ENCODE peak calls at places on chromosomes 13 and 19, in ten cellular contexts. U, O, W, M, A, Q, F, X, H and T are unnamed samples.
A peak's percentile ranks its signal among the peaks of the same experiment; 100 is the strongest.

GRCh38 chr19:42208612-42209011 is 8.9 kb downstream of the DEDD2 start:
- DNase-seq in A (no peak), M (no peak), W (no peak), U (no peak), O (no peak), Q (no peak), H (no peak), F (no peak), X (no peak), T (no peak)

GRCh38 chr13:59531571-59532091 is 632.1 kb downstream of the DIAPH3 start:
- DNase-seq in U (peak; percentile 25), M (peak; percentile 82), W (peak; percentile 96), X (peak; percentile 82), H (peak; percentile 80), A (no peak), Q (peak; percentile 66), O (peak; percentile 75), F (peak; percentile 16), T (peak; percentile 46)

GRCh38 chr19:42594617-42595489 is at the start of gene CEACAM8:
- DNase-seq in X (no peak), H (no peak), U (no peak), F (no peak), Q (no peak), M (no peak), W (no peak), A (no peak), O (no peak), T (no peak)

GRCh38 chr19:14385492-14385891 is 4.2 kb downstream of the ADGRE5 start:
- DNase-seq in W (no peak), A (no peak), H (no peak), U (no peak), O (no peak), X (no peak), F (no peak), Q (no peak), M (no peak), T (no peak)

GRCh38 chr13:21142766-21143165 is 33.6 kb downstream of the SKA3 start:
- DNase-seq in A (no peak), U (no peak), M (no peak), F (no peak), O (no peak), H (peak; percentile 5), X (no peak), Q (no peak), W (no peak), T (no peak)

GRCh38 chr13:92649140-92649813 is 577.3 kb upstream of the GPC6 start:
- DNase-seq in O (no peak), X (no peak), Q (no peak), H (no peak), F (no peak), M (no peak), U (no peak), A (no peak), W (no peak), T (no peak)

GRCh38 chr13:85651440-85651839 is 147.8 kb downstream of the SLITRK6 start:
- DNase-seq in X (peak; percentile 64), M (no peak), H (peak; percentile 95), O (no peak), Q (no peak), A (no peak), F (no peak), U (no peak), W (no peak), T (no peak)

GRCh38 chr19:31253816-31254551 is 95.3 kb downstream of the TSHZ3 start:
- DNase-seq in H (peak; percentile 90), F (no peak), O (no peak), W (peak; percentile 3), M (no peak), U (peak; percentile 27), A (no peak), Q (no peak), X (peak; percentile 47), T (no peak)

GRCh38 chr19:55178781-55179569 is 1.1 kb downstream of the SYT5 start:
- DNase-seq in O (peak; percentile 18), Q (peak; percentile 84), H (peak; percentile 72), M (no peak), F (no peak), A (peak; percentile 84), U (peak; percentile 52), X (peak; percentile 70), W (peak; percentile 95), T (no peak)

GRCh38 chr13:30696278-30697176 is 38.8 kb upstream of the ALOX5AP start:
- DNase-seq in U (no peak), O (no peak), M (peak; percentile 77), W (peak; percentile 44), H (no peak), Q (peak; percentile 68), A (no peak), X (no peak), F (no peak), T (peak; percentile 46)

GRCh38 chr13:44667950-44668349 is 91.8 kb upstream of the TSC22D1 start:
- DNase-seq in U (no peak), W (no peak), O (no peak), A (no peak), Q (no peak), F (no peak), H (no peak), M (no peak), X (peak; percentile 82), T (no peak)

GRCh38 chr19:54094601-54095000 is 6.0 kb downstream of the OSCAR start:
- DNase-seq in F (no peak), A (no peak), H (no peak), W (no peak), M (no peak), Q (no peak), O (no peak), X (no peak), U (no peak), T (no peak)

GRCh38 chr19:36489920-36490415 is 607 bp upstream of the ZNF566 start:
- DNase-seq in Q (peak; percentile 84), M (peak; percentile 83), H (peak; percentile 91), X (peak; percentile 95), O (no peak), U (peak; percentile 79), F (peak; percentile 49), W (peak; percentile 99), A (peak; percentile 93), T (no peak)

GRCh38 chr19:20351244-20351643 is 184.2 kb downstream of the ZNF486 start:
- DNase-seq in M (no peak), A (peak; percentile 24), Q (peak; percentile 16), O (no peak), H (no peak), X (no peak), U (no peak), F (no peak), W (no peak), T (no peak)

GRCh38 chr19:10888421-10888866 is 17.1 kb downstream of the CARM1 start:
- DNase-seq in O (no peak), H (no peak), U (no peak), A (peak; percentile 96), M (no peak), Q (no peak), X (no peak), W (peak; percentile 76), F (no peak), T (no peak)
- H3K4me3 ChIP-seq in O (no peak overlapping the region), H (no peak overlapping the region), U (no peak overlapping the region), A (peak overlapping the region; percentile 12), M (no peak overlapping the region), Q (no peak overlapping the region), X (no peak overlapping the region), W (no peak overlapping the region), F (no peak overlapping the region), T (no peak overlapping the region)

GRCh38 chr13:107375701-107376350 is 807.9 kb upstream of the ARGLU1 start:
- DNase-seq in W (no peak), U (no peak), M (no peak), A (no peak), H (no peak), X (peak; percentile 11), O (no peak), F (no peak), Q (no peak), T (no peak)

GRCh38 chr13:107376393-107377085 is 808.6 kb upstream of the ARGLU1 start:
- DNase-seq in U (no peak), Q (no peak), H (no peak), W (no peak), A (no peak), F (no peak), M (no peak), X (peak; percentile 15), O (no peak), T (no peak)

GRCh38 chr13:107374038-107374437 is 806.1 kb upstream of the ARGLU1 start:
- DNase-seq in H (no peak), Q (no peak), O (no peak), M (no peak), X (peak; percentile 68), W (no peak), F (no peak), U (no peak), A (no peak), T (no peak)

GRCh38 chr13:107370036-107370785 is 802.3 kb upstream of the ARGLU1 start:
- DNase-seq in W (no peak), H (peak; percentile 60), Q (no peak), A (no peak), M (no peak), X (peak; percentile 76), U (no peak), F (no peak), O (no peak), T (no peak)

GRCh38 chr13:107373551-107373950 is 805.6 kb upstream of the ARGLU1 start:
- DNase-seq in A (no peak), O (no peak), H (peak; percentile 9), X (peak; percentile 77), U (no peak), M (no peak), W (peak; percentile 73), Q (no peak), F (no peak), T (no peak)
- H3K4me3 ChIP-seq in A (no peak overlapping the region), O (no peak overlapping the region), H (no peak overlapping the region), X (no peak overlapping the region), U (no peak overlapping the region), M (no peak overlapping the region), W (no peak overlapping the region), Q (no peak overlapping the region), F (no peak overlapping the region), T (no peak overlapping the region)

DNA sequence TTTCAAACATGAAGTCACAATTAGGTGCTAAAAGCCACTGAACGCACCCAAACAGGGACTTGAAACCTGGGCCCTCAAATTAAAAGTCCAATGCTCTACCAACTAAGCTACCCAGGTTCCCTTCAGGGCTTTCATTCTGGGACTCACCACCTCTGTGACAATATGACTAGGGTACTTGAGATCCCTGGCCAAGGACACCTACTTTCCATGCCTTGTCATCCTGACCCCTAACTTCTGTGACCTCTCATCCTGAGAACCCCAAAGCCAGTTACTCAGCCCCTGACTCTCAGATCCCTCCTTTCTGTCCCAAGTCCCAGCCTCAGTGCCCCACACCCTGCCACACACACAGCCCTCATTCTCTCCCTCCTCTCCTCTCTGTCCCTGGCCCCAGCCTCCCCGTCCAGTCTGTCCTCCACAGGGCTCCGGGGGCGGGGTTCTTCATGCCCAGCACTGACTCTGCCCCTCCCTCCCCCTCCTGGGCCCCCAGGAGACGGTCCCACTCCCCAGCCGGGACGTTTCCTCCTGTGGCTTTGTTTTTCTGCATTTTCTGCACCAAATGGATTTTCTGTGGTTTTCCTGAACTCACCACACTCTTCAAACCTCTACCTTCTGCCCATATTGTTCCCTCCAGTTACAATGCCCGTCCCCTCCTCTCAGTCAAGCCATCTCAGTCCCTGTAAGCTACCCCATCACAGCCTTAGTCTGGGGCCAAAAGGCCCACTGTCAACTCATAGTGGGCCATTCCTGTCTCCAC is 7.0 kb downstream of the RCN3 start:
- DNase-seq in Q (no peak), H (no peak), X (no peak), O (no peak), A (no peak), W (no peak), U (no peak), F (no peak), M (no peak), T (no peak)
- H3K4me3 ChIP-seq in Q (no peak overlapping the region), H (peak overlapping the region; percentile 56), X (no peak overlapping the region), O (no peak overlapping the region), A (peak overlapping the region; percentile 68), W (no peak overlapping the region), U (peak overlapping the region; percentile 35), F (peak overlapping the region; percentile 74), M (no peak overlapping the region), T (peak overlapping the region; percentile 84)

GRCh38 chr19:8004001-8004400 is 1.4 kb downstream of the ELAVL1 start:
- DNase-seq in O (no peak), W (no peak), H (no peak), Q (no peak), F (no peak), U (no peak), M (no peak), X (no peak), A (no peak), T (no peak)
- H3K4me3 ChIP-seq in O (peak overlapping the region; percentile 89), W (peak overlapping the region; percentile 88), H (peak overlapping the region; percentile 73), Q (no peak overlapping the region), F (peak overlapping the region; percentile 85), U (peak overlapping the region; percentile 87), M (peak overlapping the region; percentile 92), X (peak overlapping the region; percentile 88), A (no peak overlapping the region), T (no peak overlapping the region)